ENCODE peak calls at places on chromosomes 16 and 17, in seven cellular contexts. One of them, this sample, is unnamed.

GRCh38 chr16:69077251-69077650 is 28.2 kb upstream of the HAS3 start:
- DNase-seq in epithelial cell of esophagus: peak
- DNase-seq in activated naive CD8-positive, alpha-beta T cell treated with anti-CD3 and anti-CD28 coated beads, Interleukin-2, amount 50 U/mL, for 24 hours: no peak
- DNase-seq in ELR: peak
- DNase-seq in Ammon's horn: no peak
- DNase-seq in GM20000: no peak
- DNase-seq in H9: no peak
- DNase-seq in this sample: no peak

GRCh38 chr17:45246861-45247428 is 14.9 kb downstream of the SPATA32 start:
- DNase-seq in epithelial cell of esophagus: no peak
- DNase-seq in activated naive CD8-positive, alpha-beta T cell treated with anti-CD3 and anti-CD28 coated beads, Interleukin-2, amount 50 U/mL, for 24 hours: peak
- DNase-seq in ELR: peak
- DNase-seq in Ammon's horn: no peak
- DNase-seq in GM20000: peak
- DNase-seq in H9: peak
- DNase-seq in this sample: peak

GRCh38 chr17:71180801-71181385 is 939.9 kb upstream of the SOX9 start:
- DNase-seq in epithelial cell of esophagus: peak
- DNase-seq in activated naive CD8-positive, alpha-beta T cell treated with anti-CD3 and anti-CD28 coated beads, Interleukin-2, amount 50 U/mL, for 24 hours: no peak
- DNase-seq in ELR: peak
- DNase-seq in Ammon's horn: no peak
- DNase-seq in GM20000: no peak
- DNase-seq in H9: no peak
- DNase-seq in this sample: no peak

GRCh38 chr17:75288784-75289121 is 480 bp downstream of the SLC25A19 start:
- DNase-seq in epithelial cell of esophagus: peak
- DNase-seq in activated naive CD8-positive, alpha-beta T cell treated with anti-CD3 and anti-CD28 coated beads, Interleukin-2, amount 50 U/mL, for 24 hours: peak
- DNase-seq in ELR: peak
- DNase-seq in Ammon's horn: no peak
- DNase-seq in GM20000: no peak
- DNase-seq in H9: peak
- DNase-seq in this sample: peak

GRCh38 chr17:34588266-34588665 is 8.9 kb downstream of the TMEM132E start:
- DNase-seq in epithelial cell of esophagus: peak
- DNase-seq in activated naive CD8-positive, alpha-beta T cell treated with anti-CD3 and anti-CD28 coated beads, Interleukin-2, amount 50 U/mL, for 24 hours: no peak
- DNase-seq in ELR: no peak
- DNase-seq in Ammon's horn: no peak
- DNase-seq in GM20000: no peak
- DNase-seq in H9: no peak
- DNase-seq in this sample: no peak

GRCh38 chr16:65122974-65123845 is 1.3 kb upstream of the CDH11 start:
- DNase-seq in epithelial cell of esophagus: peak
- DNase-seq in activated naive CD8-positive, alpha-beta T cell treated with anti-CD3 and anti-CD28 coated beads, Interleukin-2, amount 50 U/mL, for 24 hours: no peak
- DNase-seq in ELR: peak
- DNase-seq in Ammon's horn: peak
- DNase-seq in GM20000: no peak
- DNase-seq in H9: peak
- DNase-seq in this sample: peak

GRCh38 chr17:82105882-82106696 is 8.1 kb upstream of the FASN start:
- DNase-seq in epithelial cell of esophagus: peak
- DNase-seq in activated naive CD8-positive, alpha-beta T cell treated with anti-CD3 and anti-CD28 coated beads, Interleukin-2, amount 50 U/mL, for 24 hours: peak
- DNase-seq in ELR: peak
- DNase-seq in Ammon's horn: peak
- DNase-seq in GM20000: peak
- DNase-seq in H9: peak
- DNase-seq in this sample: peak

GRCh38 chr16:59907671-59908070 is 1173.6 kb upstream of the GOT2 start:
- DNase-seq in epithelial cell of esophagus: no peak
- DNase-seq in activated naive CD8-positive, alpha-beta T cell treated with anti-CD3 and anti-CD28 coated beads, Interleukin-2, amount 50 U/mL, for 24 hours: no peak
- DNase-seq in ELR: no peak
- DNase-seq in Ammon's horn: no peak
- DNase-seq in GM20000: no peak
- DNase-seq in H9: no peak
- DNase-seq in this sample: no peak

GRCh38 chr17:7263801-7264078 is 1.5 kb upstream of the CLDN7 start:
- DNase-seq in epithelial cell of esophagus: no peak
- DNase-seq in activated naive CD8-positive, alpha-beta T cell treated with anti-CD3 and anti-CD28 coated beads, Interleukin-2, amount 50 U/mL, for 24 hours: no peak
- DNase-seq in ELR: no peak
- DNase-seq in Ammon's horn: no peak
- DNase-seq in GM20000: no peak
- DNase-seq in H9: no peak
- DNase-seq in this sample: no peak

GRCh38 chr16:10373556-10373955 is 12.3 kb upstream of the ATF7IP2 start:
- DNase-seq in epithelial cell of esophagus: no peak
- DNase-seq in activated naive CD8-positive, alpha-beta T cell treated with anti-CD3 and anti-CD28 coated beads, Interleukin-2, amount 50 U/mL, for 24 hours: no peak
- DNase-seq in ELR: no peak
- DNase-seq in Ammon's horn: no peak
- DNase-seq in GM20000: no peak
- DNase-seq in H9: no peak
- DNase-seq in this sample: no peak

GRCh38 chr16:77193377-77193776 is 2.4 kb downstream of the MON1B start:
- DNase-seq in epithelial cell of esophagus: no peak
- DNase-seq in activated naive CD8-positive, alpha-beta T cell treated with anti-CD3 and anti-CD28 coated beads, Interleukin-2, amount 50 U/mL, for 24 hours: no peak
- DNase-seq in ELR: no peak
- DNase-seq in Ammon's horn: no peak
- DNase-seq in GM20000: no peak
- DNase-seq in H9: no peak
- DNase-seq in this sample: no peak

GRCh38 chr16:10688726-10689125 is 6.0 kb downstream of the TEKT5 start:
- DNase-seq in epithelial cell of esophagus: no peak
- DNase-seq in activated naive CD8-positive, alpha-beta T cell treated with anti-CD3 and anti-CD28 coated beads, Interleukin-2, amount 50 U/mL, for 24 hours: no peak
- DNase-seq in ELR: no peak
- DNase-seq in Ammon's horn: no peak
- DNase-seq in GM20000: no peak
- DNase-seq in H9: no peak
- DNase-seq in this sample: no peak

GRCh38 chr17:69117855-69118758 is 23.6 kb downstream of the ABCA6 start:
- DNase-seq in epithelial cell of esophagus: peak
- DNase-seq in activated naive CD8-positive, alpha-beta T cell treated with anti-CD3 and anti-CD28 coated beads, Interleukin-2, amount 50 U/mL, for 24 hours: no peak
- DNase-seq in ELR: no peak
- DNase-seq in Ammon's horn: no peak
- DNase-seq in GM20000: no peak
- DNase-seq in H9: no peak
- DNase-seq in this sample: no peak

GRCh38 chr16:31452631-31453106 is 6.6 kb upstream of the ARMC5 start:
- DNase-seq in epithelial cell of esophagus: peak
- DNase-seq in activated naive CD8-positive, alpha-beta T cell treated with anti-CD3 and anti-CD28 coated beads, Interleukin-2, amount 50 U/mL, for 24 hours: no peak
- DNase-seq in ELR: peak
- DNase-seq in Ammon's horn: no peak
- DNase-seq in GM20000: no peak
- DNase-seq in H9: no peak
- DNase-seq in this sample: no peak

GRCh38 chr17:33292184-33292980 is 713 bp downstream of the ASIC2 start:
- DNase-seq in epithelial cell of esophagus: peak
- DNase-seq in activated naive CD8-positive, alpha-beta T cell treated with anti-CD3 and anti-CD28 coated beads, Interleukin-2, amount 50 U/mL, for 24 hours: no peak
- DNase-seq in ELR: no peak
- DNase-seq in Ammon's horn: no peak
- DNase-seq in GM20000: peak
- DNase-seq in H9: peak
- DNase-seq in this sample: no peak

GRCh38 chr16:17417740-17418139 is 53.0 kb downstream of the XYLT1 start:
- DNase-seq in epithelial cell of esophagus: no peak
- DNase-seq in activated naive CD8-positive, alpha-beta T cell treated with anti-CD3 and anti-CD28 coated beads, Interleukin-2, amount 50 U/mL, for 24 hours: peak
- DNase-seq in ELR: no peak
- DNase-seq in Ammon's horn: no peak
- DNase-seq in GM20000: no peak
- DNase-seq in H9: no peak
- DNase-seq in this sample: no peak

GRCh38 chr17:38735161-38735997 is 5.2 kb downstream of the CISD3 start:
- DNase-seq in epithelial cell of esophagus: peak
- DNase-seq in activated naive CD8-positive, alpha-beta T cell treated with anti-CD3 and anti-CD28 coated beads, Interleukin-2, amount 50 U/mL, for 24 hours: peak
- DNase-seq in ELR: peak
- DNase-seq in Ammon's horn: peak
- DNase-seq in GM20000: peak
- DNase-seq in H9: peak
- DNase-seq in this sample: peak

GRCh38 chr17:77465358-77466041 is 324.7 kb downstream of the SEC14L1 start:
- DNase-seq in epithelial cell of esophagus: peak
- DNase-seq in activated naive CD8-positive, alpha-beta T cell treated with anti-CD3 and anti-CD28 coated beads, Interleukin-2, amount 50 U/mL, for 24 hours: peak
- DNase-seq in ELR: peak
- DNase-seq in Ammon's horn: peak
- DNase-seq in GM20000: peak
- DNase-seq in H9: peak
- DNase-seq in this sample: no peak

GRCh38 chr17:35537569-35538209 is at the start of gene SLFN12L:
- DNase-seq in epithelial cell of esophagus: no peak
- DNase-seq in activated naive CD8-positive, alpha-beta T cell treated with anti-CD3 and anti-CD28 coated beads, Interleukin-2, amount 50 U/mL, for 24 hours: no peak
- DNase-seq in ELR: no peak
- DNase-seq in Ammon's horn: no peak
- DNase-seq in GM20000: peak
- DNase-seq in H9: no peak
- DNase-seq in this sample: no peak

This sample was measured in NCI-H510A treated with DMSO at 0.1 percent for 48 hours.